ENCODE peak calls at places on chromosomes 16 and 17, in ten cellular contexts. C is HCEC 1CT; J is stimulated activated CD8-positive, alpha-beta memory T cell treated with anti-CD3 and anti-CD28 coated beads, Interleukin-4, amount 100 ng/mL, for 1 hour; R is activated naive CD4-positive, alpha-beta T cell treated with anti-CD3 and anti-CD28 coated beads, Interleukin-2, amount 50 U/mL, for 16 hours; H is non-pigmented ciliary epithelial cell; P is BJ; V is NCI-H446; B is NCI-H1092; Q is NCI-H1105 treated with DMSO at 0.1 percent for 48 hours; L is dorsolateral prefrontal cortex. W is an unnamed sample.

GRCh38 chr17:80747469-80747868 is 202.8 kb downstream of the RPTOR start:
- DNase-seq in C (no peak), J (no peak), R (no peak), H (no peak), P (no peak), V (no peak), B (no peak), Q (no peak), L (no peak), W (no peak)

GRCh38 chr17:47728214-47728877 is 4.7 kb upstream of the TBX21 start:
- DNase-seq in C (no peak), J (no peak), R (no peak), H (no peak), P (no peak), V (no peak), B (no peak), Q (no peak), L (no peak), W (peak)

GRCh38 chr16:61295311-61295710 is 740.9 kb downstream of the CDH8 start:
- DNase-seq in C (no peak), J (no peak), R (no peak), H (no peak), P (no peak), V (no peak), B (no peak), Q (no peak), L (no peak), W (no peak)

GRCh38 chr17:32298721-32299578 is 33.3 kb downstream of the RHBDL3 start:
- DNase-seq in C (no peak), J (no peak), R (no peak), H (no peak), P (no peak), V (no peak), B (no peak), Q (no peak), L (no peak), W (no peak)

GRCh38 chr17:40121191-40121885 is 433 bp upstream of the MSL1 start:
- DNase-seq in C (peak), J (no peak), R (peak), H (no peak), P (no peak), V (no peak), B (peak), Q (peak), L (peak), W (peak)

GRCh38 chr17:28726396-28726911 is 421 bp upstream of the TLCD1 start:
- DNase-seq in C (no peak), J (no peak), R (peak), H (no peak), P (no peak), V (peak), B (peak), Q (peak), L (peak), W (peak)

GRCh38 chr16:78641463-78641862 is 542.0 kb downstream of the WWOX start:
- DNase-seq in C (no peak), J (no peak), R (no peak), H (no peak), P (no peak), V (no peak), B (no peak), Q (peak), L (no peak), W (no peak)

GRCh38 chr16:67481561-67482259 is 753 bp upstream of the ATP6V0D1 start:
- DNase-seq in C (peak), J (no peak), R (peak), H (no peak), P (no peak), V (no peak), B (peak), Q (peak), L (peak), W (peak)

GRCh38 chr16:81640681-81641070 is 138.4 kb upstream of the PLCG2 start:
- DNase-seq in C (no peak), J (no peak), R (no peak), H (no peak), P (no peak), V (no peak), B (no peak), Q (no peak), L (no peak), W (no peak)

GRCh38 chr17:82096709-82097186 is 1.3 kb downstream of the FASN start:
- DNase-seq in C (no peak), J (no peak), R (no peak), H (no peak), P (no peak), V (no peak), B (no peak), Q (no peak), L (no peak), W (no peak)

GRCh38 chr17:47844814-47845453 is 3.9 kb upstream of the SCRN2 start:
- DNase-seq in C (peak), J (no peak), R (no peak), H (no peak), P (no peak), V (no peak), B (no peak), Q (no peak), L (no peak), W (no peak)

GRCh38 chr16:9854665-9855064 is 327.6 kb downstream of the GRIN2A start:
- DNase-seq in C (peak), J (no peak), R (no peak), H (no peak), P (no peak), V (no peak), B (no peak), Q (no peak), L (no peak), W (no peak)

GRCh38 chr17:42846594-42847280 is 2.4 kb downstream of the AOC2 start:
- DNase-seq in C (peak), J (no peak), R (no peak), H (no peak), P (no peak), V (no peak), B (no peak), Q (no peak), L (no peak), W (no peak)

GRCh38 chr17:45092932-45093430 is 31.9 kb downstream of the NMT1 start:
- DNase-seq in C (peak), J (no peak), R (no peak), H (peak), P (peak), V (peak), B (peak), Q (no peak), L (peak), W (no peak)

GRCh38 chr17:71412803-71413202 is 708.0 kb upstream of the SOX9 start:
- DNase-seq in C (peak), J (no peak), R (no peak), H (peak), P (peak), V (no peak), B (no peak), Q (no peak), L (no peak), W (no peak)

GRCh38 chr16:88614818-88615580 is 23.4 kb upstream of the IL17C start:
- DNase-seq in C (no peak), J (no peak), R (no peak), H (no peak), P (no peak), V (no peak), B (no peak), Q (no peak), L (no peak), W (no peak)

GRCh38 chr16:30523768-30524574 is 2.4 kb downstream of the ZNF768 start:
- DNase-seq in C (no peak), J (no peak), R (no peak), H (no peak), P (no peak), V (no peak), B (no peak), Q (no peak), L (no peak), W (no peak)

GRCh38 chr17:57035971-57036481 is 49.0 kb upstream of the AKAP1 start:
- DNase-seq in C (no peak), J (no peak), R (no peak), H (no peak), P (no peak), V (peak), B (peak), Q (peak), L (no peak), W (no peak)

GRCh38 chr17:74277935-74278334 is 3.9 kb downstream of the DNAI2 start:
- DNase-seq in C (no peak), J (no peak), R (no peak), H (no peak), P (no peak), V (no peak), B (no peak), Q (no peak), L (no peak), W (no peak)

GRCh38 chr16:86018487-86018886 is 119.5 kb downstream of the IRF8 start:
- DNase-seq in C (no peak), J (no peak), R (no peak), H (no peak), P (no peak), V (no peak), B (no peak), Q (no peak), L (no peak), W (no peak)

GRCh38 chr16:2038359-2039285 is 9.0 kb downstream of the NTHL1 start:
- DNase-seq in C (no peak), J (no peak), R (no peak), H (no peak), P (no peak), V (no peak), B (no peak), Q (no peak), L (no peak), W (no peak)

GRCh38 chr17:57600092-57600491 is 145.0 kb downstream of the CCDC182 start:
- DNase-seq in C (no peak), J (no peak), R (no peak), H (no peak), P (no peak), V (no peak), B (no peak), Q (no peak), L (no peak), W (peak)